ENCODE peak calls at places on chromosomes 2 and 18, in nine cellular contexts. K, Y, E, O, D, P, G, H and Q are unnamed samples.

GRCh38 chr2:75068546-75068945 is 110.1 kb downstream of the POLE4 start:
- DNase-seq in K (peak), Y (no peak), E (no peak), O (peak), D (no peak), P (no peak), G (no peak), H (no peak), Q (no peak)

GRCh38 chr2:166074430-166074829 is 53.4 kb downstream of the SCN1A start:
- DNase-seq in K (no peak), Y (no peak), E (no peak), O (no peak), D (no peak), P (no peak), G (no peak), H (no peak), Q (no peak)

GRCh38 chr18:36828630-36829361 is at the start of the genes KIAA1328 and TPGS2:
- DNase-seq in K (peak), Y (peak), E (peak), O (peak), D (peak), P (peak), G (peak), H (peak), Q (peak)

GRCh38 chr2:217360111-217360510 is 500.2 kb upstream of the TNP1 start:
- DNase-seq in K (no peak), Y (no peak), E (no peak), O (no peak), D (peak), P (no peak), G (no peak), H (no peak), Q (no peak)

GRCh38 chr18:22934789-22935188 is 1.7 kb downstream of the RBBP8 start:
- DNase-seq in K (no peak), Y (no peak), E (no peak), O (no peak), D (no peak), P (no peak), G (no peak), H (no peak), Q (no peak)

GRCh38 chr2:31523871-31524492 is 56.8 kb downstream of the SRD5A2 start:
- DNase-seq in K (peak), Y (no peak), E (no peak), O (peak), D (peak), P (peak), G (no peak), H (peak), Q (peak)

GRCh38 chr2:85753525-85754312 is at the start of gene ATOH8:
- DNase-seq in K (peak), Y (peak), E (peak), O (peak), D (no peak), P (peak), G (peak), H (peak), Q (peak)

GRCh38 chr2:237535385-237536082 is 30.8 kb upstream of the PRLH start:
- DNase-seq in K (no peak), Y (no peak), E (no peak), O (no peak), D (no peak), P (no peak), G (no peak), H (no peak), Q (no peak)

GRCh38 chr2:121276341-121276740 is 8.7 kb downstream of the TFCP2L1 start:
- DNase-seq in K (no peak), Y (no peak), E (no peak), O (no peak), D (no peak), P (no peak), G (no peak), H (no peak), Q (no peak)

GRCh38 chr2:157418215-157418614 is 25.7 kb downstream of the CYTIP start:
- DNase-seq in K (no peak), Y (no peak), E (no peak), O (no peak), D (no peak), P (no peak), G (no peak), H (no peak), Q (no peak)

GRCh38 chr2:30339071-30339470 is 107.7 kb downstream of the LBH start:
- DNase-seq in K (peak), Y (no peak), E (no peak), O (no peak), D (no peak), P (no peak), G (no peak), H (no peak), Q (no peak)

GRCh38 chr2:46666044-46666662 is 186.8 kb downstream of the TMEM247 start:
- DNase-seq in K (no peak), Y (no peak), E (peak), O (peak), D (peak), P (no peak), G (peak), H (peak), Q (no peak)

GRCh38 chr2:14401838-14402237 is 230.7 kb upstream of the LRATD1 start:
- DNase-seq in K (no peak), Y (no peak), E (no peak), O (no peak), D (no peak), P (no peak), G (no peak), H (no peak), Q (no peak)

GRCh38 chr2:72630767-72631166 is 195.1 kb downstream of the EXOC6B start:
- DNase-seq in K (no peak), Y (no peak), E (no peak), O (peak), D (no peak), P (no peak), G (no peak), H (no peak), Q (no peak)

GRCh38 chr2:74555610-74556103 is 1.1 kb downstream of the DOK1 start:
- DNase-seq in K (no peak), Y (no peak), E (no peak), O (no peak), D (no peak), P (no peak), G (no peak), H (no peak), Q (no peak)

GRCh38 chr18:29361843-29362242 is 1184.9 kb upstream of the CDH2 start:
- DNase-seq in K (peak), Y (no peak), E (no peak), O (no peak), D (no peak), P (no peak), G (peak), H (no peak), Q (peak)

GRCh38 chr18:48948112-48949050 is 2.4 kb downstream of the SMAD7 start:
- DNase-seq in K (peak), Y (no peak), E (peak), O (peak), D (no peak), P (peak), G (peak), H (no peak), Q (peak)
- TF ChIP-seq CTCF in K (no peak), Y (no peak), E (no peak), O (no peak), D (peak), P (no peak), G (no peak), H (no peak), Q (no peak)

DNA sequence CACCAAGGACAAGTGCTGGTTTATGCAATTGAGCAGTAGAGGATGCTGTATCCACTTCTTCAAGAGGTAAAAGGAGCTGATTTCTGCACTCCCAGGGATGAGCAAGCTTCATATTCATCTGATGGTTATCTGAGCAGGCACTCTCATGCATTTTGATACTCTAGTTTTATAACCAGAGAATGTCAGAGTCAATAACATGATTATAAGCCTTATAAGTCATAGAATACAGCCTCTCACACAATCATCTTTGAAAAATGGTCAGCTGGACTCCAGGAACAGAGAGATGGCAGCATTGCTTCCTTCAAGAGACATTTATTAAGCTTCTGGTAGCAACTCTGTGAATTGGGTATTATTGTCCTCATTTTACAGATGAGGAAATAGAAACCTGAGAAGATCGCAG is 167.1 kb downstream of the SLC8A1 start:
- DNase-seq in K (no peak), Y (no peak), E (no peak), O (peak), D (no peak), P (no peak), G (no peak), H (no peak), Q (no peak)
- TF ChIP-seq CTCF in K (no peak), Y (no peak), E (peak), O (peak), D (no peak), P (peak), G (no peak), H (no peak), Q (no peak)

DNA sequence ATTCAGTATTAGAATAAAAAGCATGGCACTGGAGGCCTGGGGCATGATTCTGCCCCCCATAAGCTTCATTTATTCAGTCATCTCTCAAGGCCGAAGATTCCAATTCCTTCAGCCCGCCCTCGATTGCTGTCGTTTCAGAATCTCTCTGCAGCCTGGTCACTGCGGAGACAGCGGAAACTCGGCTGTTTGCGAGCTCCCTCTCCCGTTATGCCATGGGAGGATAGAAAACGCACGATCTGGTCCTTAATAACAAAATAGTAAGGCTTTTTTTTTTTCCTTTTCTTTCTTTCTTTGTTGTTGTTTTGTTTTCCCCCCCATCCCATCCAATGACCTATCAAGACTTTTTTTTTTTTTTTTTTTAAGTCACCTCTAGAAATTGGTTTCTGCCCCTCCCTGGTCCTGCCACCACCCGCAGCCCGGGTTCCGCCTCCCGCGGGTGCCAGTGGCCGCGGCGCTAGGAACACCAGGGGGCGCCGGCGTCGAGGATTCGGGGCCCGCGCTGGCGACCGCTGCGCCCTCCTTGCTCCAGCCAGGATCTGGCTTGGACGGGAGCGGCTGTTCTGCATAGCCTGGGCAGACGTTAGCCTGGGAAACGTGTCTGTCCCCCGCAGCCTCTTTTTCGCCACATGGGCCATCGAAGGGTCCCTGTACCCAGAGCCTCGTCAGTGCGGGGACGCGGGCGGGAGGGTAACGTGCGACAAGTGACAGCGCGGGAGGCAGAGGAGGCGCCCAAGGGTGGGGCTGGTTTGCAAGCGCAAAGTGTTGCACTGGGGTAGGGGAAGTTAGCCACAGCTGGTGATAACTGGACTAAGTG is 10.0 kb downstream of the CPLX4 start:
- DNase-seq in K (peak), Y (no peak), E (peak), O (peak), D (no peak), P (peak), G (peak), H (peak), Q (peak)
- TF ChIP-seq CTCF in K (peak), Y (peak), E (peak), O (peak), D (peak), P (peak), G (peak), H (no peak), Q (peak)

GRCh38 chr2:212254331-212254730 is 284.3 kb downstream of the ERBB4 start:
- DNase-seq in K (no peak), Y (no peak), E (no peak), O (no peak), D (no peak), P (no peak), G (no peak), H (no peak), Q (no peak)

GRCh38 chr2:212245868-212246267 is 292.7 kb downstream of the ERBB4 start:
- DNase-seq in K (no peak), Y (no peak), E (no peak), O (no peak), D (no peak), P (no peak), G (no peak), H (no peak), Q (no peak)

DNA sequence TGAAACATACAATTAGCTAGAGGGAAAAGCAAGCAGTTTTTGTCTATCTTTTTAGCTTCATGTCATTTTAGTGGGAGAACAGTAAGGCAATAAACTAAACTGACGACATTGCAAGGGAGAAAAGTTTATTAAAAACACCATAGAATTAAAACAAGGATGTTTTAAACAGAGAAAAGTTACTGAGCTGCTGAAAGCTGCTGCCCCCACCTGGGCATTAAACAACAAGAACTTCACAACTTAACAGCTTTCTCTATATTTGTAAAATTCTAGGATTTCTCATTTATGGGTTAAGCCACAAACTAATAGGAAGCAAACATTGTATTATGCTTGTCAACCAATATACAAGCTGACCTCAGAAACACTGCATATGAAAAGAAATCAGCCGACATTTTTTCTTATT is 289.2 kb downstream of the ERBB4 start:
- DNase-seq in K (no peak), Y (no peak), E (no peak), O (peak), D (no peak), P (peak), G (no peak), H (no peak), Q (no peak)
- TF ChIP-seq CTCF in K (no peak), Y (peak), E (peak), O (peak), D (no peak), P (peak), G (peak), H (no peak), Q (no peak)

DNA sequence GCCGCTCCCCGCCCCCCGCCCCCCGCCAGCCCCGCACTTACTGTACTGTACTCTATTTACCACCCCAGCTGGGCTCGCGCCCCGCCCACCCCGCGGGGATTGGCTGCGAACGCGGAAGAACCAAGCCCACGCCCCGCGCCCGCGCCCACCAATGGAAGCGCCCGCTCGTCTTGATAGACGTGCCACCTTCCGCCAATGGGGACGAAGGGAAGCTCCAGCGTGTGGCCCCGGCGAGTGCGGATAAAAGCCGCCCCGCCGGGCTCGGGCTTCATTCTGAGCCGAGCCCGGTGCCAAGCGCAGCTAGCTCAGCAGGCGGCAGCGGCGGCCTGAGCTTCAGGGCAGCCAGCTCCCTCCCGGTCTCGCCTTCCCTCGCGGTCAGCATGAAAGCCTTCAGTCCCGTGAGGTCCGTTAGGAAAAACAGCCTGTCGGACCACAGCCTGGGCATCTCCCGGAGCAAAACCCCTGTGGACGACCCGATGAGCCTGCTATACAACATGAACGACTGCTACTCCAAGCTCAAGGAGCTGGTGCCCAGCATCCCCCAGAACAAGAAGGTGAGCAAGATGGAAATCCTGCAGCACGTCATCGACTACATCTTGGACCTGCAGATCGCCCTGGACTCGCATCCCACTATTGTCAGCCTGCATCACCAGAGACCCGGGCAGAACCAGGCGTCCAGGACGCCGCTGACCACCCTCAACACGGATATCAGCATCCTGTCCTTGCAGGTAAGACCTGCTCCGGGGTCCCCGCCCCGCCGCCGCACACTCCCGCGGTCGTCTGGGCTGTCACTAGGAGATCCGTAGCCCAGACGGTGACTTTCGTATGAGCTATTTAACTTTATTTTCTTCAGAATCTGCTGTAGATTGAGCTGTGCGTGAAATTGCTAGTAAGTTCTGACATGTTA is at the start of gene ID2:
- DNase-seq in K (peak), Y (peak), E (peak), O (peak), D (peak), P (peak), G (peak), H (peak), Q (peak)
- TF ChIP-seq CTCF in K (no peak), Y (no peak), E (no peak), O (peak), D (no peak), P (no peak), G (no peak), H (no peak), Q (no peak)